ENCODE peak calls at places on chromosomes 1 and 21, in ten cellular contexts. G is HAP-1; F is naive thymus-derived CD4-positive, alpha-beta T cell; P is fibroblast of mammary gland; Q is sigmoid colon; M is AG04449; Z is fibroblast of lung; K is pancreas; D is GM06990; U is effector memory CD4-positive, alpha-beta T cell. E is an unnamed sample.

GRCh38 chr1:212600071-212600915 is 8.3 kb upstream of the ATF3 start:
- DNase-seq in Z (no peak), U (no peak), M (no peak), P (no peak), F (no peak), Q (no peak), G (no peak), K (no peak), D (no peak), E (no peak)

GRCh38 chr1:36115200-36115669 is 9.8 kb downstream of the COL8A2 start:
- DNase-seq in Z (peak; percentile 90), F (no peak), P (peak; percentile 54), D (no peak), G (no peak), Q (no peak), K (peak; percentile 47), U (no peak), M (peak; percentile 55), E (peak; percentile 89)

GRCh38 chr1:216925962-216926361 is 202.7 kb upstream of the ESRRG start:
- DNase-seq in Z (no peak), F (no peak), U (no peak), K (no peak), P (no peak), G (no peak), Q (no peak), M (no peak), D (no peak), E (no peak)

GRCh38 chr21:14968821-14969220 is 96.0 kb downstream of the NRIP1 start:
- DNase-seq in U (no peak), Z (peak; percentile 68), F (no peak), P (no peak), K (no peak), Q (no peak), D (no peak), G (no peak), M (no peak), E (no peak)

GRCh38 chr1:161185732-161186311 is 8.5 kb upstream of the B4GALT3 start:
- DNase-seq in U (no peak), P (peak; percentile 30), K (no peak), Z (no peak), D (peak; percentile 79), G (no peak), F (no peak), M (no peak), Q (no peak), E (no peak)

GRCh38 chr1:174206148-174206826 is 47.0 kb downstream of the RABGAP1L start:
- DNase-seq in U (no peak), K (no peak), D (peak; percentile 54), Z (peak; percentile 47), G (no peak), M (no peak), F (no peak), P (peak; percentile 68), Q (no peak), E (no peak)

GRCh38 chr1:198373376-198373775 is 167.1 kb downstream of the ATP6V1G3 start:
- DNase-seq in M (no peak), Z (no peak), G (no peak), K (no peak), Q (no peak), D (no peak), U (no peak), P (peak; percentile 19), F (no peak), E (no peak)

GRCh38 chr1:116919802-116920201 is 10.1 kb downstream of the PTGFRN start:
- DNase-seq in G (peak; percentile 28), Z (no peak), P (no peak), M (no peak), D (no peak), F (no peak), K (peak; percentile 76), U (no peak), Q (peak; percentile 65), E (no peak)

DNA sequence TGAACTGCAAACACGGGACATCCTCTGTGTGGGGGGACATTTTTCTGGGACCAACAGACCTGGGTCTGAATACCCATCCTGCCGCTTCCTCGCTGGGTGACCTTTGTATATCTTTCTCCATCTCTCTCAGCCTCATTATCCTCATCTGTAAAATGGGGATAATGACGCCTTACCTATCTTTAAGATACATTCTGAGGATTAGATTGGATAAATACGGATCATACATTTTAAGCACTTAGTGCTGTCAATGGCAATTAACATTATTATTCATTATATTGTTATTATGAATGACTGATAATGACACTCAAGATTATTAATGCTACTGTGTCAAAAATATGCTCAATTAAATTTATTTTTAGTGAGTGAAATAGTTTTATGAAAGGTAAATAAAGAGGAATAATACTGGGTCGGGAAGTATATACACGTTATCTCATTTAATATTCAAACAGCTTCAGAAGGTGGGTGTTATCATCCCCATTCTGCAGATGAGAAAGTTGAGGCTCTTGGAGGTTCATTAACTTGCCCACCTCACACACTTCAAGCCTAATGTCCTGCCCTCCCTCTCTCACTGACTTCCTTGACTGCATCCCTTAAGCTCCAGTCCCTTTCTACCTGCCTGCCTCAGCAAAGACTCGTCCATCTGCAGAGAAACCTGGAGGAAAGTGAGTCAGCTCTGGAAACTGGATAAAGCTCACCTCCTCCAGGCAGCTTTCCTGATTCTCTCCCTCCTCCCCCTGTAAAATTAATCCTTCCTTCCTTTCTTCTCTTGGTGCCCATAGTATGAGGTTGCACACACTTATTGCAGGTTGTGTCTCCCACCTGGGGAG is 120.7 kb upstream of the JUN start:
- DNase-seq in U (no peak), Z (no peak), M (no peak), K (no peak), Q (no peak), D (no peak), F (no peak), G (no peak), P (no peak), E (no peak)
- H3K4me3 ChIP-seq in U (peak overlapping the region; percentile 54), Z (peak overlapping the region; percentile 15), M (peak overlapping the region; percentile 57), K (peak overlapping the region; percentile 39), Q (peak overlapping the region; percentile 56), D (peak overlapping the region; percentile 64), F (peak overlapping the region; percentile 60), G (peak overlapping the region; percentile 28), P (peak overlapping the region; percentile 33), E (peak overlapping the region; percentile 63)

DNA sequence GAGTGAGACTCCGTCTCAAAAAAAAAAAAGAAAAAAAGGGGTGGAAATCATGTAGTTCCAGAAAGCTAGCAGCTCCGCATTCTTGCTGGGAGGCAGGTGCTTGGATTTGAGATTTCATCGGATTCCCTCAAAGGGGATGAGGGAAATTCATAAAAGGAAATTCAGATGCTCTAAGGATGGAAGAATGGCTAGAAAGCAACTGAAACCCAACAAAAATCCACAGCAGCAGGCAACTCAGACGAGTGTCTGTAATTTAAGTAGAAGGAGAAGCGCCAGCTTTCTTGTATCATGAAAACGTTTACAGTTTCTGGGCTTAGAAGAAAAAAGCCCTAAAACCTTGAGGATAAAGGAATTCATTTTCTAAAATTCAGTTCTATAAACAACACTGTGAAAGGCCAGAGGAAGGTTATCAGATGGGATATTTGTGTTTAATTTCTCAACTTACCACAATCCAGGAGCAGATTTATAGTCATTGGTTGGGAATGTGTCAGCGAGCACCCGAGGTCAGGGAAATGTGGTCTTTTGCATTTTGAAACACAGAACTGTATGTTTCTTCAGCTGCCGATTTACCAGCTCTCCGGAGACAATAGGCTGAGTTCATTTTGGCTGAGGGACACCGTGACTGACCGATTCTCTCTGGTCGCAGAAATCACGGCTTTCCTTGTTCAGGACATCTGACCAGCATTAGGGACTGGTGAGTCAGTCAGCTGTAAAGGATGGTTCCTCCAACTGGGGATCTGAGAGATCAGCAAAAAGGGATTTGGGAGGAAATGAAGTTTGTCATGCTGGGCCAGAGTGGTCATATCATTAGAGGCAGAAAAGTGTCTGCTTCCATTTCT is 111.5 kb upstream of the ERRFI1 start:
- DNase-seq in Z (peak; percentile 99), F (no peak), P (peak; percentile 98), M (peak; percentile 82), D (no peak), G (no peak), U (no peak), K (no peak), Q (peak; percentile 85), E (no peak)
- H3K4me3 ChIP-seq in Z (no peak overlapping the region), F (no peak overlapping the region), P (no peak overlapping the region), M (no peak overlapping the region), D (no peak overlapping the region), G (no peak overlapping the region), U (no peak overlapping the region), K (no peak overlapping the region), Q (no peak overlapping the region), E (no peak overlapping the region)

GRCh38 chr1:94643776-94644175 is 102.2 kb upstream of the F3 start:
- DNase-seq in U (no peak), Z (no peak), F (no peak), G (no peak), Q (no peak), D (no peak), M (no peak), K (no peak), P (no peak), E (no peak)

GRCh38 chr1:94640125-94640524 is 98.6 kb upstream of the F3 start:
- DNase-seq in M (no peak), U (no peak), F (no peak), Q (no peak), D (no peak), P (no peak), G (no peak), Z (no peak), K (no peak), E (no peak)

GRCh38 chr1:94642617-94643315 is 101.2 kb upstream of the F3 start:
- DNase-seq in K (no peak), F (no peak), P (no peak), M (no peak), D (no peak), Z (no peak), U (no peak), Q (no peak), G (no peak), E (no peak)

GRCh38 chr1:94644371-94644770 is 102.8 kb upstream of the F3 start:
- DNase-seq in U (no peak), D (no peak), M (no peak), K (no peak), Q (no peak), P (no peak), F (no peak), Z (no peak), G (no peak), E (no peak)

DNA sequence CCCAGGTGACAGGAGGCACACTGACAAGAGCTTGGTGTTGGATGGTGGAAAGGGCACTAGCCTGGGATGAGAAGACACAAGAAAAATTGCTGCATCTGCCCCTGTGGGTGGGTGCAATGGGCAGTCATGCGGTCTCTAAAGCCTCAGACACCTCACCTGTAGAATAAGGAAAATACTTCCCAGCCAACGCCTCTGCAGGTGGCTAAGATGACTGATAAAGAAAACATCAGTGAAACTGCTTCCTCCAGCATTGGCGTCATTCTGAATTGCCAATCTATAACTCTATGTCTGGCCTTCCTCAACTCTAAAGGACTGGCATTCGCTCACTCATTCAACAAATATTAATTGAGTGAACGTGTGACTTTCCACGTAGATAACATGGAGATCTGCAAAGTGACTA is 100.4 kb upstream of the F3 start:
- DNase-seq in F (no peak), Z (peak; percentile 47), M (no peak), G (no peak), Q (no peak), K (no peak), U (no peak), P (no peak), D (no peak), E (no peak)
- H3K4me3 ChIP-seq in F (no peak overlapping the region), Z (no peak overlapping the region), M (no peak overlapping the region), G (no peak overlapping the region), Q (no peak overlapping the region), K (no peak overlapping the region), U (no peak overlapping the region), P (no peak overlapping the region), D (no peak overlapping the region), E (no peak overlapping the region)

DNA sequence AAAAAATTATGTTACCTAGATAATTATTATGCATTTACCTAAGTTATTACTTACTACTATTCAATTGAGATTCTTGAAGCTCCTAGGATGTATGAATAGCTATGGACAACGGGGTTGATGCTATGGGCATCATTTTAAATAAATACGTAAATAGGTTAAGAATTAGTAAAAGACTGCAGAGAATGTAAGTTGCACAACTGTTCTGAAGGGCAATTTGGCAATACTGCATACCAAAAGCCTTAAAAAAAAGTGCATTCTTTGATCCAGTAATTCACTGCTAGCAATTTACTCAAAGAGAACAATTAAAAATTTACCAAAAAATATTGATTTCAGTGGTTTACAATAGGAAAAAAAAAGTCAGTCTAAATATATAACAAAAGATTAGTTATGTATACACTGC is 3.5 kb downstream of the ARPC5 start:
- DNase-seq in M (no peak), U (no peak), G (no peak), D (no peak), P (peak; percentile 74), K (no peak), Z (peak; percentile 74), F (no peak), Q (no peak), E (no peak)
- H3K4me3 ChIP-seq in M (peak overlapping the region; percentile 84), U (no peak overlapping the region), G (peak overlapping the region; percentile 71), D (peak overlapping the region; percentile 83), P (peak overlapping the region; percentile 85), K (no peak overlapping the region), Z (peak overlapping the region; percentile 85), F (no peak overlapping the region), Q (peak overlapping the region; percentile 78), E (peak overlapping the region; percentile 24)

E was measured in dorsolateral prefrontal cortex.